ENCODE peak calls at places on chromosomes 11 and 22, in eight cellular contexts. I is heart left ventricle; A is suprapubic skin; G is kidney; K is transverse colon; D is CD8-positive, alpha-beta T cell; O is gastrocnemius medialis; E is IMR-90. L is an unnamed sample.

GRCh38 chr11:59776210-59777066 is 21.3 kb downstream of the STX3 start:
- DNase-seq in I (no peak), A (no peak), G (no peak), K (no peak), D (no peak), O (no peak), E (peak), L (peak)

GRCh38 chr22:39630721-39631120 is 60.2 kb downstream of the CACNA1I start:
- DNase-seq in I (no peak), A (no peak), G (no peak), K (no peak), D (no peak), O (no peak), E (no peak), L (no peak)

GRCh38 chr11:86091566-86091965 is 22.7 kb upstream of the PICALM start:
- DNase-seq in I (no peak), A (no peak), G (no peak), K (no peak), D (no peak), O (no peak), E (peak), L (no peak)

GRCh38 chr11:35014352-35014751 is 97.9 kb downstream of the PDHX start:
- DNase-seq in I (no peak), A (no peak), G (no peak), K (no peak), D (no peak), O (no peak), E (peak), L (peak)

GRCh38 chr11:35893796-35894475 is 49.9 kb upstream of the LDLRAD3 start:
- DNase-seq in I (no peak), A (no peak), G (no peak), K (peak), D (no peak), O (peak), E (peak), L (peak)

GRCh38 chr11:12218909-12219308 is 108.5 kb downstream of the MICAL2 start:
- DNase-seq in I (no peak), A (no peak), G (no peak), K (peak), D (no peak), O (no peak), E (no peak), L (no peak)

GRCh38 chr11:57294225-57295131 is 30.3 kb downstream of the TNKS1BP1 start:
- DNase-seq in I (no peak), A (no peak), G (no peak), K (peak), D (no peak), O (no peak), E (peak), L (no peak)

GRCh38 chr11:100592619-100593309 is 94.3 kb upstream of the ARHGAP42 start:
- DNase-seq in I (no peak), A (no peak), G (no peak), K (no peak), D (no peak), O (no peak), E (peak), L (peak)

GRCh38 chr11:120208777-120209176 is 2.1 kb upstream of the OAF start:
- DNase-seq in I (peak), A (no peak), G (no peak), K (peak), D (no peak), O (peak), E (peak), L (no peak)

GRCh38 chr11:18668131-18668530 is 30.4 kb upstream of the TMEM86A start:
- DNase-seq in I (no peak), A (no peak), G (no peak), K (no peak), D (no peak), O (no peak), E (no peak), L (no peak)

GRCh38 chr22:24289781-24290181 is 19.1 kb downstream of the SPECC1L start:
- DNase-seq in I (no peak), A (no peak), G (no peak), K (no peak), D (no peak), O (no peak), E (no peak), L (no peak)

GRCh38 chr11:12397953-12398352 is 20.6 kb downstream of the PARVA start:
- DNase-seq in I (peak), A (no peak), G (peak), K (peak), D (no peak), O (peak), E (peak), L (peak)

GRCh38 chr11:65355776-65356393 is 1.3 kb downstream of the TIGD3 start:
- DNase-seq in I (peak), A (no peak), G (peak), K (peak), D (no peak), O (peak), E (peak), L (no peak)

GRCh38 chr11:33598426-33599069 is 102.1 kb downstream of the C11orf91 start:
- DNase-seq in I (no peak), A (no peak), G (no peak), K (no peak), D (no peak), O (no peak), E (no peak), L (no peak)

GRCh38 chr22:19143967-19144400 is 467 bp downstream of the ESS2 start:
- DNase-seq in I (no peak), A (no peak), G (no peak), K (no peak), D (no peak), O (no peak), E (peak), L (no peak)

GRCh38 chr11:7964873-7965272 is 374 bp downstream of the NLRP10 start:
- DNase-seq in I (no peak), A (no peak), G (no peak), K (no peak), D (no peak), O (no peak), E (peak), L (peak)

GRCh38 chr11:7967097-7967496 is 1.9 kb upstream of the NLRP10 start:
- DNase-seq in I (no peak), A (no peak), G (no peak), K (no peak), D (no peak), O (no peak), E (peak), L (no peak)

GRCh38 chr11:7967826-7968225 is 2.6 kb upstream of the NLRP10 start:
- DNase-seq in I (no peak), A (no peak), G (no peak), K (no peak), D (no peak), O (no peak), E (peak), L (no peak)

GRCh38 chr11:7965386-7965785 is at the start of gene NLRP10:
- DNase-seq in I (no peak), A (no peak), G (no peak), K (no peak), D (no peak), O (no peak), E (peak), L (peak)

DNA sequence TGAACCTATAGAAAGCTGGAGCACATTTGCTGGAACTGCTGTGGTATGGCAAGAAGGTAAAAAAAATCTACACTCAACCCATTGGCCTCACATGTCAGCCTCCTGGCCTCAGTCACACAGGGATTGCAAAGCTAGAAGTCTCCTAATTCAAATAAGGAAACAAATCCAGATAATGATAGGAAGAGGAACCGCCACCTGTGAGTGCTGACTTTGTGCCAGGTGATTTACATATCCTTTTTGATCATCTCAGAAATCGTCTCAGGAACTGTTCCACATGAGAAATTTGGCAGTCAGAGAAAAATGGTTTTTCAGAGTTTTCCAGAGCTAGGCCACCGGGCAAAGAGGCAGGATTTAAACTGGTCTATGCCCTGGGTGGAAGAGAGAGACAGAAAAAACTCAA is 986 bp downstream of the NLRP10 start:
- DNase-seq in I (no peak), A (no peak), G (no peak), K (no peak), D (no peak), O (no peak), E (peak), L (no peak)
- H3K4me3 ChIP-seq in I (no peak), A (no peak), G (no peak), K (no peak), D (no peak), O (no peak), E (no peak), L (no peak)

DNA sequence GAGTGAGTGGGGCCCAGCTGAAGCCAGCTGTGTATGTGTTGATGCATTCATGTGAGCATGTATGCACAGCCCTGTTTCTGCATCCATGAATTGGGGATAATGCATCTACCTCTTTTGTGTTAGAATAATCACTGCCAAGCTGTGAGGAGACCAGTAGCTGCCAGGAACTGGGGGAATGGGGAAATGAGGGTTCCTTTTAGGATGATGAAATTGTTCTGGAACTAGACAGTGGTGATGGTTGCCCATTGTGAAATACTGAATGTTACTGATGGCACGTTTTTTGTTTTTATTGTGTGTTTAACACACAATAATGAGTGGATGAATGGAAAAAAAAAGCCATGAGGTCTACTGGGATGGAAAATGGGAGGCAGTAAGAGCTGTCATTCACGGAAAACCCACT is 45.3 kb upstream of the WNT11 start:
- DNase-seq in I (no peak), A (no peak), G (no peak), K (no peak), D (no peak), O (peak), E (no peak), L (no peak)
- H3K27ac ChIP-seq in I (no peak), A (peak), G (no peak), K (no peak), D (no peak), O (no peak), E (no peak), L (no peak)

GRCh38 chr11:82701847-82702520 is 31.7 kb downstream of the FAM181B start:
- DNase-seq in I (no peak), A (no peak), G (no peak), K (peak), D (no peak), O (no peak), E (peak), L (no peak)
- TF ChIP-seq CTCF in I (peak), A (peak), G (peak), K (peak), D (peak), O (peak), E (peak), L (peak)

GRCh38 chr11:61546663-61547062 is 34.2 kb downstream of the SYT7 start:
- DNase-seq in I (peak), A (no peak), G (no peak), K (no peak), D (no peak), O (no peak), E (no peak), L (no peak)
- H3K4me3 ChIP-seq in I (no peak), A (no peak), G (no peak), K (no peak), D (no peak), O (no peak), E (no peak), L (no peak)

GRCh38 chr11:111230122-111230465 is 15.4 kb upstream of the POU2AF2 start:
- DNase-seq in I (no peak), A (no peak), G (no peak), K (no peak), D (no peak), O (no peak), E (no peak), L (no peak)
- H3K27ac ChIP-seq in I (no peak), A (no peak), G (no peak), K (no peak), D (no peak), O (no peak), E (peak), L (no peak)

GRCh38 chr11:127470485-127470884 is 469.9 kb upstream of the KIRREL3 start:
- DNase-seq in I (no peak), A (no peak), G (no peak), K (peak), D (no peak), O (no peak), E (no peak), L (no peak)
- TF ChIP-seq CTCF in I (peak), A (no peak), G (no peak), K (no peak), D (no peak), O (no peak), E (peak), L (peak)

DNA sequence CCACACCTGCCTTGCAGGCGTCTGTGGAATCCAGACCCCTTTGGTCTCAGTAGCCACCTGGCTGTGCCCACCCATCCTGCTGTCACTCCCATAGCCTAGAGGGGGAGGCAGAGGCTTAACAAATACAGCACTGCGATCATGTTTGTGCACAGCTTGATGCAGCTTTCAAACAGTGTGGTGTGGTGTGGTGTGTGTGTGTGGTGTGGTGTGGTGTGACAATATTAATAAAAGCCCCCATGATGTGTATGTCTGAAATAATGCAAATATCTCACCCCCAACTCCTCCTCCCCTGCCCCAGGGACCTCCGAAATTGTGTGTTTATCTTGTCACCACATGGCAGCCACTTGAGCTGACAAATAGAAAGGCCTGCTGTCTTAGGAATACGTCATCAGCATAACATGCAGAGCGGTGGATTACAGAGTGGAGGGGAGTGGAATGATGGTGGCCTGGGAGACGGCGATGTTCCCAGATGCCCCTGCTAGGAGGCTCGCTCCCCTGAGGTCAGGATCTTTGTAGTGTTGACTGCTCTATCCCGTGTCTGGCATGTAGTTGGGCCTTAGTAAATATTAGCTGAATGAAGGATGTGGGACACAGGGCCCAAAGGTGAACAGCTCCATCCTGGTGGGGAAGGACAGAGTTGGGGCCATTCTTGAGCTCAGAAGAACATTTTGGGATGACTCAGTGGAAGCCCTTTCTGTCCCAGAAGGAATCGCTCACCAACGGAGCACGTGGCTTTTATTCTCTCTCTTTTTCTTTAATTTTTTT is 2.8 kb downstream of the PDXP start:
- DNase-seq in I (no peak), A (no peak), G (no peak), K (no peak), D (no peak), O (no peak), E (peak), L (peak)
- H3K4me3 ChIP-seq in I (peak), A (no peak), G (no peak), K (no peak), D (no peak), O (no peak), E (no peak), L (peak)

GRCh38 chr11:117185739-117186430 is 7.3 kb downstream of the SIDT2 start:
- DNase-seq in I (no peak), A (no peak), G (peak), K (no peak), D (no peak), O (peak), E (no peak), L (no peak)
- H3K27ac ChIP-seq in I (no peak), A (no peak), G (no peak), K (peak), D (no peak), O (no peak), E (no peak), L (no peak)

GRCh38 chr11:88303037-88303436 is 34.5 kb downstream of the CTSC start:
- DNase-seq in I (no peak), A (no peak), G (no peak), K (no peak), D (no peak), O (no peak), E (no peak), L (no peak)

GRCh38 chr11:88301478-88302140 is 35.9 kb downstream of the CTSC start:
- DNase-seq in I (no peak), A (no peak), G (no peak), K (no peak), D (no peak), O (no peak), E (peak), L (no peak)

GRCh38 chr11:88297320-88298263 is 39.9 kb downstream of the CTSC start:
- DNase-seq in I (no peak), A (no peak), G (no peak), K (no peak), D (no peak), O (no peak), E (no peak), L (no peak)

GRCh38 chr11:88304352-88304751 is 33.2 kb downstream of the CTSC start:
- DNase-seq in I (no peak), A (no peak), G (no peak), K (no peak), D (no peak), O (no peak), E (no peak), L (no peak)

GRCh38 chr11:88300888-88301477 is 36.6 kb downstream of the CTSC start:
- DNase-seq in I (no peak), A (no peak), G (no peak), K (no peak), D (no peak), O (no peak), E (no peak), L (no peak)
- TF ChIP-seq CTCF in I (no peak), A (no peak), G (no peak), K (no peak), D (no peak), O (no peak), E (no peak), L (no peak)

GRCh38 chr11:96339704-96340554 is 3.1 kb downstream of the MAML2 start:
- DNase-seq in I (no peak), A (no peak), G (no peak), K (no peak), D (no peak), O (no peak), E (peak), L (no peak)
- H3K4me3 ChIP-seq in I (peak), A (peak), G (peak), K (no peak), D (peak), O (peak), E (peak), L (peak)

L was measured in AG04450.